ENCODE peak calls at places on chromosome 11, in four cellular contexts. C is HepG2, W is HCT116, X is K562. G is an unnamed sample. For H3K27me3, the result is how much of the 10 kb centered on the place peaks cover.

GRCh38 chr11:33262016-33262638 is 4.9 kb downstream of the HIPK3 start:
- DNase-seq in C (no peak), W (no peak), X (no peak), G (no peak)

GRCh38 chr11:124793466-124794278 is 6.5 kb downstream of the MSANTD2 start:
- DNase-seq in C (peak), W (peak), X (peak), G (peak)

GRCh38 chr11:118306556-118306955 is 2.0 kb downstream of the CD3E start:
- DNase-seq in C (no peak), W (no peak), X (no peak), G (no peak)

GRCh38 chr11:95821640-95822039 is 31.3 kb downstream of the CEP57 start:
- DNase-seq in C (no peak), W (no peak), X (no peak), G (no peak)

GRCh38 chr11:122791836-122792235 is 46.5 kb upstream of the CRTAM start:
- DNase-seq in C (no peak), W (no peak), X (no peak), G (peak)

GRCh38 chr11:119085523-119085878 is 820 bp downstream of the HMBS start:
- DNase-seq in C (no peak), W (no peak), X (peak), G (no peak)

GRCh38 chr11:2097356-2097997 is 41.7 kb downstream of the IGF2 start:
- DNase-seq in C (peak), W (no peak), X (peak), G (no peak)

GRCh38 chr11:74384641-74385040 is 13.6 kb downstream of the PGM2L1 start:
- DNase-seq in C (peak), W (no peak), X (no peak), G (no peak)

GRCh38 chr11:83611616-83612015 is 325.4 kb upstream of the CCDC90B start:
- DNase-seq in C (no peak), W (no peak), X (no peak), G (no peak)

GRCh38 chr11:11752688-11753087 is 89.1 kb upstream of the USP47 start:
- DNase-seq in C (no peak), W (no peak), X (no peak), G (no peak)

GRCh38 chr11:85912414-85912813 is 57.2 kb downstream of the CCDC83 start:
- DNase-seq in C (no peak), W (no peak), X (no peak), G (no peak)

GRCh38 chr11:76234704-76235232 is 28.5 kb upstream of the WNT11 start:
- DNase-seq in C (no peak), W (no peak), X (no peak), G (no peak)

GRCh38 chr11:104148696-104149095 is 15.3 kb downstream of the PDGFD start:
- DNase-seq in C (no peak), W (no peak), X (no peak), G (no peak)

GRCh38 chr11:130418756-130419155 is 9.7 kb downstream of the ADAMTS8 start:
- DNase-seq in C (no peak), W (no peak), X (no peak), G (no peak)

GRCh38 chr11:110907629-110908028 is 195.4 kb upstream of the ARHGAP20 start:
- DNase-seq in C (no peak), W (no peak), X (no peak), G (no peak)

GRCh38 chr11:18203723-18204122 is 31.1 kb downstream of the MRGPRX4 start:
- DNase-seq in C (peak), W (peak), X (peak), G (no peak)

GRCh38 chr11:120168960-120169681 is 31.2 kb upstream of the TRIM29 start:
- DNase-seq in C (peak), W (no peak), X (peak), G (no peak)

GRCh38 chr11:72042059-72042425 is 38.3 kb downstream of the NUMA1 start:
- DNase-seq in C (no peak), W (no peak), X (no peak), G (no peak)

GRCh38 chr11:37574361-37574760 is 976.3 kb upstream of the RAG2 start:
- DNase-seq in C (no peak), W (no peak), X (no peak), G (no peak)

GRCh38 chr11:124891390-124891861 is 6.2 kb downstream of the ROBO4 start:
- DNase-seq in C (no peak), W (no peak), X (no peak), G (no peak)

GRCh38 chr11:37026741-37027140 is 428.7 kb upstream of the RAG2 start:
- DNase-seq in C (no peak), W (no peak), X (no peak), G (no peak)

GRCh38 chr11:131495417-131495816 is 125.0 kb downstream of the NTM start:
- DNase-seq in C (no peak), W (no peak), X (no peak), G (no peak)

GRCh38 chr11:104665631-104666030 is 232.6 kb downstream of the CASP12 start:
- DNase-seq in C (no peak), W (no peak), X (no peak), G (no peak)

GRCh38 chr11:66907751-66908173 is 50.4 kb downstream of the PC start:
- DNase-seq in C (peak), W (no peak), X (no peak), G (no peak)

GRCh38 chr11:114678125-114679036 is at the start of gene NXPE2:
- DNase-seq in C (no peak), W (no peak), X (no peak), G (no peak)

GRCh38 chr11:78809931-78810481 is 235.3 kb upstream of the NARS2 start:
- DNase-seq in C (no peak), W (no peak), X (no peak), G (no peak)

GRCh38 chr11:19789245-19789644 is 76.6 kb downstream of the NAV2 start:
- DNase-seq in C (no peak), W (no peak), X (no peak), G (no peak)

GRCh38 chr11:29458252-29458651 is 558.6 kb downstream of the KCNA4 start:
- DNase-seq in C (no peak), W (no peak), X (no peak), G (no peak)

GRCh38 chr11:48307760-48308386 is 1.9 kb downstream of the OR4S1 start:
- DNase-seq in C (peak), W (peak), X (peak), G (peak)

DNA sequence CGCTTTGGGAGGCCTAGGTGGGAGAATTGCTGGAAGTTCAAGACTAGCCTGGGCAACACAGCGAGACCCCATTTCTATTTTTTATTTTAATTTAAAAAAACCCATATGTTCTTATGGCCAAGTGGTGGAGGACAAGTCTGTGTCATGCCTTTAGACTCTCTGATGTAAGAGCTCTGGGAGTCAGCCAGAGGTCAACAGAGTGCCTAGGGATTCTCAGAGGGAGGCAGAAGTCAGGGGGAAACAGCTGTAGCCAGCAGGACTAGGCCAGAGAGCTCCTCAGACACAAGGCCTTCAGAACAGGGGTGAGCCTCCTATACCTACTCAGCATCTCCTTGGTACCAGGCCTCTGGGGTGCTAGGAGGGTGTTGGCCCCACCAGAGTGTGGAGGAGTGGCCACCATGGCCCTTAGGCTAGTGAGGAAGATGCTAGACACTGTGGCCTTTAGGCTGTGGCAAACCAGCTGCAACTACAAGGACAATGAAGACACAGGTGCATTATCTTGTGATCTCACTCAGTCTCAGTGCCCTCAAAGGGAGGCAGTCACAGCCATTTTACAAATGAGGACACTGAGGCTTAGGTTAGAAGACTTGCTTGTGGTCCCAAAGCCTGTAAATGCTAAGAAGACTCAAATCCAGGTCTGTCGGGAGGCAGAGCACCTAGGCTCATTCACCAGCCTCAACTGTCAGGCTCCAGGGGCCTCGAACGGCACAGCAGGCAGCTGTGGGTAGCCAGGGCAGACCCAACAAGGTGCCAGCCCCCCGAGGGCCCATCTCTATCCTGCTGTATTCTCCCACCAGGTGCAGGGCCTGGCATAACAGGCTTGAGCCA is 5.0 kb downstream of the ZP1 start:
- DNase-seq in C (no peak), W (no peak), X (no peak), G (no peak)
- H3K27me3 ChIP-seq in C (under half), W (under half), X (under half), G (under half)

DNA sequence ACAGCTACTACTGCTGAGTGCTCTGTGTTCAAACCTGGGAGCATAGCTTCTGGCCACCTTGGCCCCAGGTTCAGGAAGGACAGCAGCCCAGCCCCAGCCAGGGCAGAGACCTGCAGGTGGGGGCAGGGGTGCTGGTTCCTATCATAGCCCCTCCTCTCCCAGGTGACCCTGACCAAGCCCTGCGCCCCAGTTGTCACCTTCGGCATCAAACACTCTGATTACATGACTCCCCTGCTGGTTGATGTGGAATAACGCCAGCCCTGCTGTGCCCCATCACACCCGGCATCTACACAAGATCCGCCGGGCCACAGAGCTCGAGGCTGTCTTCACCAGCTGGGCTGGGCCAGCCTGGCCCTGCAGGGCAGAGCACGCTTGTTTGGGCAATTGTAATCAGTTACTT is 6.9 kb downstream of the SCGB1C1 start:
- DNase-seq in C (no peak), W (no peak), X (no peak), G (no peak)
- TF ChIP-seq TCF7L2 in C (no peak), W (no peak), X (no peak), G (no peak)

DNA sequence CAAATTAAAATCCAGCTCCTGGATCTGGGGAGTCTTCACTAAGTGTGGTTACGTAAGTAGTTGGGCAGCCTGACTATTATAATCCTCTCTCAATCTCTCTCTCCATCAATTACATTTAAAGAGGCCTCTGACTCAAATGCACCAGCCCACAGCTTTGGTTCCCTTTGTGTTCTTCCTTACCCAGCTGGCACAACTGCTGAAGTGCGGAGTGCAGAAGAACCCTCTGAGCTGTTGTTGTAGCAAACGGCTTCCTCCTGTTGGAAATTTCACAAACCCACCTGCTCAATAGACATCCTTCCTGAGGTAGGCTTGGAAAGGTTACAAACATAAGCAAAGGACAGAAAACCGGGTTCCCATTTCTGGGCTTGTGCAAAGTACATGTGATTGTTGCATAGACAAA is 17.0 kb upstream of the SORL1 start:
- DNase-seq in C (no peak), W (no peak), X (no peak), G (no peak)
- H3K27me3 ChIP-seq in C (under half), W (under half), X (under half), G (under half)

DNA sequence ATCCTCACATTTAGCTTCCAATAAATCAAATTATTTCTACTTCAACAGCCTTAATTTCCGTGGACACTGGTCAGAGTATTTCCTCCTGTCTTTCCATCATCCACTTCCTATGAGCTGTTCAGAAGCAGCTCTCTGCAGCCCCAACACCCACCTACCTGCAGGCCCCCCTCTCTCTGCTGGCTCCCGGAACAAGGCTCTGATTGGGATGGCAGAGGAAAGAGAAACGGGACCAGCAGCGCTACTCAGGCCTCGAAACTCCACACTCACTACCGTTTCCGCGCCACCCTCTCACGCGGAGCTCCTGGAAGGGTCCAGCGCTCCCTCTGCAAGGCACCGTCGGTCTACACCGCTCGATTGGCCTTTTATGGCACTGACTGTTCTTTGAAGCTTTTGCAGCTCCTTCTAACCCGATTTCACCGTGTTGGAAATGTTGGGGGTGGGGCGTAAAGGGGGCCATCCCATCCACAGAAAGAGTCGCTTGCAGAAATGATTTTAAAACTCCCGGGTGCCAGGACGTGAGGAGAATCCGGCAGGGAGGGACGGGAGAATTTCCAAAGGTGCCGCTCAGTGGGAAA is 383 bp upstream of the PANX1 start:
- DNase-seq in C (no peak), W (no peak), X (no peak), G (no peak)
- TF ChIP-seq TCF7L2 in C (no peak), W (peak), X (no peak), G (peak)

DNA sequence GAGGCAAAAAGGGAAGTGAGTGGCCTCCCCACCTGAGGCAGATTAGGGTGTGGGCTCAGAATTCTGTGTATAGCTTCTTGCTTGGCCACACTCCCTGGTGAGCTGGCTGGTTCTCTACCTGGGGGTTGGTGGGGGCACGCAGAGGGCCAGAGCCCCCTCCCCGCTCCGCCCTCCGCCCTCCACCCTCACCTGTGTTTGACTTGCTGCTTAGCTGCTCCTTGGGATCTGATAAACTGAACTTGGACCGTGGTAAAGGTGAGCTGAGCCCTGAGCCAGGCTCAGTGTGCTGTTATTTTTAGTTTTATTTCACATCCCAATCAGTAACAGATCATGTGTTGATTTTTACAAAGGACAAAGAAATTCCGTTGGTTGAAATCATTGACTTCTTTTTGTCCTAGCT is 1.9 kb downstream of the OVOL1 start:
- DNase-seq in C (no peak), W (no peak), X (no peak), G (no peak)
- H3K27me3 ChIP-seq in C (under half), W (under half), X (half or more), G (under half)

DNA sequence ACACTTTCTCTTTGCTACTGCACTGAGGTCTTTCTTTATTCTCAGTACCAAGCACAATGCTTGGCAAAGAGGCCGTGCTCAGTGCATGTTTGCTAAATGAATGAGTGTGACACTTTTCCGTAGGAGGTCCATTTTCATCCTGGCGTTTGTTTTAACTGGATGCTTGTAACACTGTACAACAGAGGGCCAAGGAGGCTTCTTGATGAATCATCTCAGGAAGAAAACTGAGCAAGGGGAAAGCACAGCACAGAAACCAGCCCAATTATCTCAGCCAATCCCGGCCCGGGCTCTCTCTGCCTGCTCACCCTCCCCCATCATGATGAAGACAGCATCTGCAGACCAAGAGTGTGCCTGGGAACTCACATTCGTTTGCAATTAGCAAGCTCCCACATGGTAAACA is 570.3 kb downstream of the OPCML start:
- DNase-seq in C (no peak), W (no peak), X (no peak), G (no peak)
- TF ChIP-seq TCF7L2 in C (no peak), W (no peak), X (no peak), G (no peak)